ENCODE peak calls at places on chromosomes 3 and 15, in six cellular contexts. S is uterus, K is cardiac fibroblast, D is cardiac muscle cell, L is mesothelial cell of epicardium, E is retinal pigment epithelial cell. V is an unnamed sample.

GRCh38 chr3:168269019-168269418 is 173.3 kb upstream of the GOLIM4 start:
- DNase-seq in L (no peak), K (no peak), D (no peak), E (no peak), S (no peak), V (no peak)

GRCh38 chr3:16318216-16318615 is 53.2 kb downstream of the OXNAD1 start:
- DNase-seq in L (no peak), K (peak), E (no peak), D (peak), S (no peak), V (no peak)

GRCh38 chr3:98608029-98608428 is 14.6 kb upstream of the CPOX start:
- DNase-seq in D (no peak), L (no peak), K (no peak), S (no peak), E (no peak), V (no peak)

GRCh38 chr3:190064112-190064511 is 56.6 kb downstream of the P3H2 start:
- DNase-seq in S (no peak), L (no peak), E (peak), D (peak), K (peak), V (no peak)

GRCh38 chr15:64016257-64016656 is 30.0 kb downstream of the DAPK2 start:
- DNase-seq in E (no peak), K (no peak), S (no peak), L (no peak), D (no peak), V (no peak)

GRCh38 chr3:46674031-46674592 is 19.4 kb downstream of the ALS2CL start:
- DNase-seq in E (no peak), D (no peak), K (no peak), L (peak), S (peak), V (peak)

GRCh38 chr15:81274932-81275341 is 49.0 kb downstream of the STARD5 start:
- DNase-seq in D (peak), K (peak), S (peak), E (peak), L (peak), V (peak)

GRCh38 chr3:187101184-187102072 is 37.9 kb downstream of the RPL39L start:
- DNase-seq in D (peak), E (no peak), L (peak), K (peak), S (peak), V (no peak)

GRCh38 chr3:189307963-189308362 is 136.2 kb downstream of the TPRG1 start:
- DNase-seq in S (no peak), D (no peak), L (no peak), K (no peak), E (no peak), V (no peak)

GRCh38 chr3:101671014-101671413 is 5.9 kb downstream of the ZBTB11 start:
- DNase-seq in E (no peak), D (no peak), K (no peak), S (no peak), L (no peak), V (no peak)

GRCh38 chr15:89575656-89576416 is 567 bp downstream of the TICRR start:
- DNase-seq in K (peak), L (peak), D (peak), E (no peak), S (no peak), V (peak)

GRCh38 chr3:32814371-32814770 is 3.4 kb upstream of the TRIM71 start:
- DNase-seq in E (no peak), L (no peak), S (no peak), K (no peak), D (no peak), V (no peak)

GRCh38 chr3:43349759-43350158 is 63.4 kb downstream of the SNRK start:
- DNase-seq in L (no peak), S (no peak), K (no peak), D (no peak), E (no peak), V (no peak)

GRCh38 chr3:139227827-139228226 is 116.0 kb upstream of the MRPS22 start:
- DNase-seq in S (no peak), K (no peak), E (no peak), D (no peak), L (no peak), V (no peak)

GRCh38 chr15:67127925-67128324 is 62.5 kb downstream of the SMAD3 start:
- DNase-seq in E (no peak), L (no peak), S (peak), K (peak), D (peak), V (no peak)

GRCh38 chr15:42911058-42911592 is 9.5 kb downstream of the TTBK2 start:
- DNase-seq in L (no peak), K (peak), E (no peak), S (no peak), D (peak), V (no peak)

GRCh38 chr15:88905576-88905975 is 7.6 kb downstream of the MFGE8 start:
- DNase-seq in D (no peak), S (no peak), E (no peak), L (no peak), K (no peak), V (no peak)

GRCh38 chr15:34973512-34973911 is 4.0 kb upstream of the AQR start:
- DNase-seq in E (no peak), S (no peak), D (no peak), L (no peak), K (no peak), V (no peak)

GRCh38 chr3:195522254-195523023 is 20.7 kb downstream of the PPP1R2 start:
- DNase-seq in D (peak), L (no peak), E (no peak), K (peak), S (no peak), V (no peak)

GRCh38 chr3:81339040-81339845 is 422.2 kb downstream of the GBE1 start:
- DNase-seq in D (peak), K (peak), L (no peak), S (no peak), E (no peak), V (no peak)

GRCh38 chr3:46926039-46926438 is 48.5 kb downstream of the PTH1R start:
- DNase-seq in D (peak), L (no peak), E (peak), S (peak), K (peak), V (no peak)

GRCh38 chr3:52401551-52401950 is 43.4 kb downstream of the SEMA3G start:
- DNase-seq in D (no peak), L (no peak), S (no peak), K (no peak), E (no peak), V (no peak)

GRCh38 chr15:51620647-51621046 is 1.9 kb downstream of the DMXL2 start:
- DNase-seq in S (no peak), L (no peak), K (no peak), E (no peak), D (no peak), V (no peak)

DNA sequence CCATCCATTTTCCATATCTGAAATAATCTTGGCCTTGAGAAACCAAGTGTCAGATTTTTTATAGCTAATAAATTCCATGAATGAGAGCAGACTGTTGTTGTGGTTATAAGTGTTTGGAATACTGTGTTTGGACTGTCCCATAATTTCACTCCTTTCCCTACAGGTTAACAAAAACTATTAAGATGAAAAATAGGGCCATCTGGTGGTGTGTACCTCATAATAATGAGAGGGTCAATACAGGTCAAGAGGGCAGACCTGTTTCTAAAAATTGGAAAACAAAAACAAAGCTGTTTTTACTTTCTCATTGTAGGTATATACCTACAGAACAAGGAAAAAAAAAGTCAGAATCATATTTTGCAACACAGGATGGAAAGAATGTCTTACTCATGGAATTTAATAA is 553.8 kb upstream of the SGO1 start:
- DNase-seq in D (peak), L (no peak), S (no peak), K (peak), E (no peak), V (no peak)
- TF ChIP-seq CTCF in D (peak), L (no peak), S (no peak), K (no peak), E (no peak), V (no peak)

GRCh38 chr15:62059818-62060115 is 480 bp downstream of the VPS13C start:
- DNase-seq in K (peak), L (no peak), E (no peak), S (no peak), D (peak), V (peak)

GRCh38 chr15:62058327-62059028 is 1.8 kb downstream of the VPS13C start:
- DNase-seq in S (no peak), E (no peak), K (no peak), D (no peak), L (no peak), V (no peak)

GRCh38 chr15:62060896-62061280 is 641 bp upstream of the VPS13C start:
- DNase-seq in E (no peak), D (no peak), L (no peak), S (no peak), K (no peak), V (no peak)

GRCh38 chr15:62060116-62060895 is at the start of gene VPS13C:
- DNase-seq in S (peak), D (peak), K (peak), L (peak), E (peak), V (peak)

GRCh38 chr15:62059108-62059817 is 984 bp downstream of the VPS13C start:
- DNase-seq in L (no peak), S (no peak), K (peak), D (peak), E (no peak), V (no peak)
- TF ChIP-seq CTCF in L (no peak), S (no peak), K (peak), D (no peak), E (peak), V (no peak)

DNA sequence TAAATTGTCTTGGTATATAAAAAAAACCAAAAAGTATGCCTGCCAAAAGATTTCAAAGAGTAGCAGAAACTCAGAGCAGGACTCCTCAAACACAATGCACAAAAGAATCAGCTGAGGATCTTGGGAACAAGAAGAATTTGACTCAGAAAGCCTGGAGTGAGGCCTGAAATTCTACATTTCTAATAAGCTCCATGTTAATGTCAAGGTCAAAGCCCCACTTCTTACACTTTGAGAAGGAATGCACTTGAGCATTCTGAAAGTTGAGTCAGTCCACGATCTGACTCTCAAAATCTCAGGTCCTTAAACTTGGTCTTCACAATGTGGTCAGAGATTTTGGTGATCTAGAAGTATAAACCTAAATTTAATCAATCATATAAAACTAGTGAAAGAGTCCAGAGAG is 910.0 kb upstream of the GBE1 start:
- DNase-seq in L (no peak), D (no peak), E (no peak), K (no peak), S (no peak), V (no peak)
- TF ChIP-seq CTCF in L (no peak), D (no peak), E (no peak), K (no peak), S (no peak), V (no peak)

DNA sequence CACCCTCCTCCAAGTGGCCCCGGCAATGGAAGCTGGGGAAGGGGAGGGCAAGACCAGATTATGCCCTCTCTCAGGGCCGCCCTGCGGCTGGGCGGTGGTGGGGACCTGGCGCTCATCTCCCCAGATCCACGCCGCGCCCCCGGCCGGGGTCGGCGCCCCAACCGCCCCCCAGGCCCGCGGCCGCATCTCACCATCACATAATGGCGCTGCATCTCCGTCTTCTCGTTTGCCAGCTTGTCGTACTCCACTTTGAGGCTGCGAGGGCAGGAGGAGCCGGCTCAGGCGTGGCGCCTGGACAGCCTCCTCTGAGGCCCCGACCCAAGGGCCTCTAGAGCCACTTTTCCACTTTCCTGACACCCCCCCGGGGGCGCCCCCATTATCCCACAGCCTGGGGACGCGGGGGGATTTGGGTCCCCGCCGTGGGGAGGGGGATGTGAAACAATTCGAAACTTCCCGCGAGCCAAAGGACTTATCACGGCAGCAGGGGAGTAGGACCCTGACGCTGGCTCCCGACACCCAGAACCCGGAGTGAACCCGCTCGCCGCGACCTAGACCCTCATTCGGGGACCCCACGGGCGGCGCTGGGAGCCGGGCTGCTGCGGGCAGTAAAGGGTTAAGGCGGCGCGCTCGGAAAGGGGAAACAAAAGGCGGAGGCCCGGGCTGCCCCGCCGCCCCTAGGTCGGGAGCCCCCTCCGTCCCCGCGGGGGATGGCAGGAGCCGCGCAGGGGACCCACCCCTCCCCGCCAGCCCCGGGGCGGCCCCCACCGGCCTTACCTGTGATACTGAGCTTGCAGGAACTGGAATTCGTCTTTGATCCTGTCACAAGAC is 2.1 kb downstream of the TLE3 start:
- DNase-seq in S (peak), E (no peak), K (no peak), L (no peak), D (peak), V (peak)
- TF ChIP-seq CTCF in S (no peak), E (no peak), K (no peak), L (no peak), D (no peak), V (peak)

DNA sequence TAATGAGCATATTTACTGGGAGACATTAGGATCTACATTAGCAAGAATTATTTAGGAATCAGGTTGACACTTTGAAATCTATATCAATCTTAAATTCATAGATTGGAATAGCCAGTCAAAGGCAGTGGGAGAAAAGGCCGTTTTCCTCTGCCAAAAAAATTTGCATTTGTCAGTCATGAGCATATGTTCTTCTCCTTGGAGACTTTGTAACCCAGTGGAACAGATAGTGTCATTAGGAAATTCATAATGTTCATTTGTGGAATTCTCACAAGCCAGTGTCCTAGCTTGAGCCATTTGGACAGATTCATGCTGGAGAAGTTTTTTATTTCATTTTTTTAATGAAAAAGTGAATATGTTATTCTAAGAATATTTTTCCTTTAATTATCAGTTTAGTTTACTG is 260.1 kb downstream of the OXSM start:
- DNase-seq in L (no peak), D (no peak), E (no peak), S (no peak), K (no peak), V (no peak)
- TF ChIP-seq CTCF in L (no peak), D (no peak), E (no peak), S (no peak), K (no peak), V (no peak)

GRCh38 chr3:8712871-8713360 is 20.7 kb upstream of the CAV3 start:
- DNase-seq in D (no peak), S (no peak), E (no peak), K (no peak), L (no peak), V (no peak)

GRCh38 chr3:8709287-8709686 is 24.3 kb upstream of the CAV3 start:
- DNase-seq in L (no peak), K (no peak), E (no peak), D (no peak), S (no peak), V (no peak)

GRCh38 chr3:8709801-8710524 is 23.6 kb upstream of the CAV3 start:
- DNase-seq in E (no peak), L (no peak), K (no peak), D (no peak), S (no peak), V (peak)

GRCh38 chr3:8712045-8712870 is 21.3 kb upstream of the CAV3 start:
- DNase-seq in K (no peak), L (no peak), D (peak), S (no peak), E (no peak), V (no peak)

GRCh38 chr3:8713901-8714759 is 19.5 kb upstream of the CAV3 start:
- DNase-seq in E (no peak), K (no peak), L (no peak), D (peak), S (no peak), V (peak)
- TF ChIP-seq CTCF in E (peak), K (peak), L (no peak), D (peak), S (no peak), V (peak)

GRCh38 chr15:71195242-71195641 is 80.0 kb downstream of the THSD4 start:
- DNase-seq in E (no peak), K (no peak), L (no peak), D (peak), S (no peak), V (peak)
- TF ChIP-seq CTCF in E (no peak), K (peak), L (no peak), D (peak), S (no peak), V (peak)

GRCh38 chr15:75597667-75598341 is 18.7 kb upstream of the PTPN9 start:
- DNase-seq in D (peak), S (no peak), K (peak), E (no peak), L (no peak), V (no peak)
- TF ChIP-seq CTCF in D (peak), S (peak), K (peak), E (peak), L (peak), V (peak)